ENCODE peak calls at places on chromosomes 3 and 15, in eight cellular contexts. O, V, D, C, I, J, H and B are unnamed samples.
A peak's percentile ranks its signal among the peaks of the same experiment; 100 is the strongest.

GRCh38 chr3:61901986-61902385 is 340.6 kb downstream of the PTPRG start:
- DNase-seq in H (no peak), C (no peak), O (no peak), J (no peak), V (no peak), I (no peak), D (no peak), B (no peak)

GRCh38 chr3:159165972-159166371 is 364.1 kb downstream of the MFSD1 start:
- DNase-seq in V (no peak), H (no peak), C (no peak), I (no peak), O (no peak), D (no peak), J (no peak), B (no peak)

GRCh38 chr3:4394048-4394447 is 73.0 kb downstream of the SUMF1 start:
- DNase-seq in C (no peak), V (no peak), H (no peak), I (peak; percentile 80), O (no peak), D (no peak), J (no peak), B (no peak)

GRCh38 chr15:66955001-66955516 is 110.3 kb upstream of the SMAD3 start:
- DNase-seq in C (no peak), D (no peak), V (no peak), J (no peak), H (no peak), O (no peak), I (no peak), B (no peak)

GRCh38 chr15:91572110-91572509 is 281.4 kb upstream of the SLCO3A1 start:
- DNase-seq in J (no peak), V (no peak), D (no peak), O (no peak), C (no peak), H (peak; percentile 78), I (peak; percentile 12), B (no peak)

GRCh38 chr3:122577409-122578028 is at the start of gene PARP15:
- DNase-seq in C (no peak), J (peak; percentile 76), O (peak; percentile 51), I (no peak), D (no peak), V (no peak), H (peak; percentile 14), B (no peak)

GRCh38 chr15:66702770-66703539 is 919 bp downstream of the SMAD6 start:
- DNase-seq in O (peak; percentile 59), C (no peak), D (no peak), H (peak; percentile 58), V (no peak), I (no peak), J (peak; percentile 81), B (no peak)

GRCh38 chr3:151923901-151924300 is 50.5 kb downstream of the SUCNR1 start:
- DNase-seq in V (no peak), D (no peak), C (no peak), O (no peak), H (no peak), J (no peak), I (no peak), B (no peak)

GRCh38 chr3:143726727-143727126 is 121.5 kb downstream of the SLC9A9 start:
- DNase-seq in D (no peak), C (no peak), O (no peak), V (no peak), I (no peak), J (no peak), H (no peak), B (no peak)

GRCh38 chr3:189099031-189099471 is 72.7 kb upstream of the TPRG1 start:
- DNase-seq in V (no peak), I (no peak), H (no peak), O (peak; percentile 61), J (peak; percentile 92), D (peak; percentile 94), C (peak; percentile 89), B (no peak)

GRCh38 chr15:45181491-45182285 is 6.1 kb downstream of the SHF start:
- DNase-seq in H (peak; percentile 52), D (no peak), I (no peak), V (no peak), C (no peak), J (no peak), O (no peak), B (no peak)

GRCh38 chr3:115671761-115672455 is 48.6 kb downstream of the GAP43 start:
- DNase-seq in C (no peak), D (no peak), J (no peak), V (no peak), H (no peak), O (no peak), I (no peak), B (no peak)

GRCh38 chr15:47473857-47474256 is 243.4 kb upstream of the SEMA6D start:
- DNase-seq in H (no peak), C (peak; percentile 40), D (peak; percentile 56), J (peak; percentile 76), O (no peak), V (no peak), I (no peak), B (no peak)

GRCh38 chr15:99125061-99125990 is 20.4 kb downstream of the SYNM start:
- DNase-seq in H (no peak), D (no peak), V (no peak), J (no peak), C (peak; percentile 89), I (no peak), O (peak; percentile 37), B (no peak)

GRCh38 chr15:92097473-92098178 is 244.1 kb downstream of the SLCO3A1 start:
- DNase-seq in O (no peak), J (no peak), I (peak; percentile 15), D (peak; percentile 39), H (peak; percentile 48), V (peak; percentile 16), C (no peak), B (no peak)

GRCh38 chr15:44102675-44103254 is 92.3 kb downstream of the FRMD5 start:
- DNase-seq in C (no peak), V (peak; percentile 93), O (no peak), D (no peak), H (no peak), I (peak; percentile 99), J (no peak), B (no peak)

GRCh38 chr15:88702983-88703382 is 64.2 kb downstream of the ISG20 start:
- DNase-seq in C (no peak), H (no peak), V (no peak), J (no peak), D (no peak), I (no peak), O (no peak), B (no peak)

GRCh38 chr3:139434764-139435291 is 41.5 kb downstream of the RBP2 start:
- DNase-seq in V (no peak), O (no peak), D (no peak), I (peak; percentile 20), J (no peak), C (no peak), H (no peak), B (no peak)

GRCh38 chr15:80679805-80680175 is 15.3 kb upstream of the ABHD17C start:
- DNase-seq in J (no peak), H (no peak), D (no peak), V (no peak), C (no peak), O (no peak), I (no peak), B (no peak)

GRCh38 chr3:10760199-10760598 is 55.8 kb upstream of the SLC6A11 start:
- DNase-seq in C (no peak), O (no peak), I (no peak), J (no peak), H (no peak), V (no peak), D (no peak), B (no peak)
- H3K27me3 ChIP-seq in C (peaks cover 1% of the 10 kb centered on the region), O (peaks cover 24% of the 10 kb centered on the region), I (no peaks in the 10 kb centered on the region), J (no peaks in the 10 kb centered on the region), H (no peaks in the 10 kb centered on the region), V (peaks cover 32% of the 10 kb centered on the region), D (no peaks in the 10 kb centered on the region), B (no peaks in the 10 kb centered on the region)

GRCh38 chr15:34493001-34493400 is 55.4 kb upstream of the GOLGA8A start:
- DNase-seq in J (no peak), I (no peak), H (no peak), C (no peak), D (no peak), V (no peak), O (no peak), B (no peak)
- H3K27me3 ChIP-seq in J (no peaks in the 10 kb centered on the region), I (peaks cover 51% of the 10 kb centered on the region), H (peaks cover 25% of the 10 kb centered on the region), C (peaks cover 47% of the 10 kb centered on the region), D (peaks cover 11% of the 10 kb centered on the region), V (no peaks in the 10 kb centered on the region), O (peaks cover 71% of the 10 kb centered on the region), B (peaks cover 82% of the 10 kb centered on the region)

DNA sequence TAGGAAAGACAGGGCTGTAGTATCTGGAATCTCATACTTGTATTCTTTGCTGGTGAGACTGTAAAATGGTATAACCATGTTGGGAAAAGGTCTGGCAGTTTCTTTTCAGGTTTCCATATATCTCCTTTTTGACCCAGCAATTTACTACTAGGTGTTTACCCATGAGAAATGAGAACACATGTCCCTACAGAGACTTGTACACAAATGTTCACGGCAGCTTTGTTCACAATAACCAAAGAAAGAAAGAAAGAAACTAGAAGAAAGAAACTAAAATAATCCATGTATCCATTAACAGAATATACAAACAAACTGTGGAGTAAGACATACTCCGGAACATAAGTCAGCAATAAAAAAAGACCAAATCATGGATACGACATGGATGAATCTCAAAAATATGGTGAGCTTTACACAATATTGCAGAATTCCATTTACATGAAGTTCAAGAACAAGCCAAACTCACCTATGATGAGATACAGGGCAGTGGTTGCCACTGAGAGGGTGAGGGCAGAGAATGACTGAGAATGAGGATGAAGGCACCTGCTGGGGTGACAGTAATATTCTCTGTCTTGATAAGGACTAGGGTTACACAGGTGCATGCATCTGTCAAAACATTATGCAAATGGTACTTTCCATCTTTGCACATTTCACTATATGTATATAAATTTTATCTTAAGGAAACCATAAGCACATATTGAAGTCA is 2.7 kb downstream of the RFTN1 start:
- DNase-seq in V (no peak), C (no peak), H (no peak), D (no peak), O (no peak), J (no peak), I (no peak), B (no peak)
- H3K27me3 ChIP-seq in V (peaks cover 8% of the 10 kb centered on the region), C (no peaks in the 10 kb centered on the region), H (no peaks in the 10 kb centered on the region), D (no peaks in the 10 kb centered on the region), O (no peaks in the 10 kb centered on the region), J (no peaks in the 10 kb centered on the region), I (no peaks in the 10 kb centered on the region), B (no peaks in the 10 kb centered on the region)

GRCh38 chr3:111765136-111765535 is 93.9 kb upstream of the PHLDB2 start:
- DNase-seq in J (no peak), C (no peak), O (no peak), D (no peak), H (no peak), V (no peak), I (no peak), B (no peak)
- H3K27me3 ChIP-seq in J (no peaks in the 10 kb centered on the region), C (no peaks in the 10 kb centered on the region), O (no peaks in the 10 kb centered on the region), D (no peaks in the 10 kb centered on the region), H (no peaks in the 10 kb centered on the region), V (no peaks in the 10 kb centered on the region), I (no peaks in the 10 kb centered on the region), B (no peaks in the 10 kb centered on the region)

DNA sequence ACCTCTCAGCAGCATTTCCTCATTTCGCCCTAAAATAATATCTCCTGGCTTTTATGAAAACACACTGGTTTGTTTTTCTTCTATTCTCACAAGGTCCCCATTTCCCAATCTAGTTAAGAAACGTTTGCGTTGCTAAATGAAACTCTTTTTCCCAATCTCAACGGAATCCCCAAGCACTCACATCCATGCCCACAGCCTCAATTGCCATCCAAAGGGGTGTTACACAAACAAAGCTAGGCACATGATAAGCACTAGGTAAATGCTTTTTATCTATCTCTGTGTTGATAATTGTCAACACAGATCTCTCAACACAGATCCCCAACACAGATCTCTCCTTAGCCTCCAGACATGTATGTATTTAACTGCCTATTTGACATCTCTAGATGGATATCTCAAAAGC is 35.2 kb upstream of the TF start:
- DNase-seq in J (no peak), O (no peak), H (no peak), V (no peak), C (no peak), D (no peak), I (no peak), B (no peak)
- H3K27me3 ChIP-seq in J (no peaks in the 10 kb centered on the region), O (no peaks in the 10 kb centered on the region), H (peaks cover 26% of the 10 kb centered on the region), V (peaks cover 57% of the 10 kb centered on the region), C (no peaks in the 10 kb centered on the region), D (no peaks in the 10 kb centered on the region), I (peaks cover 1% of the 10 kb centered on the region), B (no peaks in the 10 kb centered on the region)